ENCODE peak calls at places on chromosomes 4 and X, in four cellular contexts. Q is BE2C, F is dermis microvascular lymphatic vessel endothelial cell, B is pulmonary artery endothelial cell. N is an unnamed sample.

GRCh38 chrX:65718538-65718937 is 51.1 kb downstream of the MSN start:
- DNase-seq in Q (no peak), F (no peak), B (no peak), N (no peak)

GRCh38 chrX:55135171-55135570 is 46.4 kb downstream of the PAGE2 start:
- DNase-seq in F (peak), Q (peak), B (no peak), N (no peak)

GRCh38 chr4:87843936-87844335 is 11.2 kb downstream of the MEPE start:
- DNase-seq in F (no peak), B (no peak), Q (no peak), N (no peak)

GRCh38 chrX:97629597-97629985 is 745.9 kb downstream of the RPA4 start:
- DNase-seq in B (no peak), F (no peak), Q (no peak), N (no peak)

GRCh38 chr4:38082424-38083374 is 122.5 kb downstream of the PTTG2 start:
- DNase-seq in F (no peak), Q (no peak), B (no peak), N (no peak)

GRCh38 chr4:3288571-3289094 is 4.2 kb upstream of the RGS12 start:
- DNase-seq in Q (no peak), F (no peak), B (no peak), N (no peak)

GRCh38 chrX:147738260-147738659 is 173.5 kb upstream of the FMR1 start:
- DNase-seq in Q (no peak), F (no peak), B (no peak), N (no peak)

GRCh38 chr4:145716200-145716599 is 36.3 kb downstream of the C4orf51 start:
- DNase-seq in Q (no peak), B (no peak), F (no peak), N (no peak)

GRCh38 chr4:62014982-62015739 is 815.0 kb downstream of the ADGRL3 start:
- DNase-seq in B (no peak), Q (no peak), F (no peak), N (no peak)

GRCh38 chr4:108398326-108398725 is 222.1 kb upstream of the RPL34 start:
- DNase-seq in Q (no peak), F (no peak), B (no peak), N (no peak)

GRCh38 chrX:115449742-115450141 is 111.2 kb upstream of the PLS3 start:
- DNase-seq in B (peak), F (peak), Q (peak), N (peak)

GRCh38 chr4:142846729-142847606 is 867 bp upstream of the INPP4B start:
- DNase-seq in B (no peak), Q (peak), F (peak), N (no peak)

GRCh38 chr4:55074386-55074785 is 51.0 kb downstream of the KDR start:
- DNase-seq in Q (no peak), F (no peak), B (no peak), N (no peak)

GRCh38 chr4:174154455-174154854 is 129.0 kb downstream of the FBXO8 start:
- DNase-seq in Q (peak), B (no peak), F (no peak), N (no peak)

GRCh38 chr4:1870578-1871443 is at the start of gene NSD2:
- DNase-seq in Q (peak), F (peak), B (peak), N (no peak)

GRCh38 chr4:15345134-15345533 is 82.7 kb upstream of the C1QTNF7 start:
- DNase-seq in F (no peak), B (no peak), Q (no peak), N (no peak)

GRCh38 chrX:112223391-112223790 is 140.8 kb upstream of the TRPC5 start:
- DNase-seq in F (no peak), Q (peak), B (no peak), N (no peak)

N was measured in glomerular endothelial cell.